ENCODE peak calls at places on chromosomes 12 and 14, in eight cellular contexts. U is psoas muscle, I is PC-9, O is left ventricle myocardium inferior, W is heart right ventricle, N is ascending aorta, Z is AG04450, C is A549. A is an unnamed sample.

GRCh38 chr14:89428556-89429196 is 11.6 kb upstream of the FOXN3 start:
- DNase-seq in U (peak), I (no peak), O (no peak), W (no peak), N (no peak), Z (no peak), C (no peak), A (no peak)

GRCh38 chr14:56216631-56217379 is 98.6 kb downstream of the PELI2 start:
- DNase-seq in U (peak), I (no peak), O (peak), W (peak), N (no peak), Z (no peak), C (no peak), A (no peak)

GRCh38 chr12:100927825-100928224 is 133.2 kb downstream of the ANO4 start:
- DNase-seq in U (no peak), I (no peak), O (no peak), W (no peak), N (no peak), Z (peak), C (no peak), A (no peak)

GRCh38 chr12:49763006-49763591 is 21.7 kb downstream of the TMBIM6 start:
- DNase-seq in U (peak), I (no peak), O (peak), W (peak), N (peak), Z (no peak), C (peak), A (no peak)

GRCh38 chr12:92295523-92295922 is 149.9 kb upstream of the BTG1 start:
- DNase-seq in U (no peak), I (no peak), O (no peak), W (no peak), N (no peak), Z (peak), C (peak), A (no peak)

GRCh38 chr14:100857923-100858837 is 32.3 kb downstream of the MEG3 start:
- DNase-seq in U (no peak), I (no peak), O (peak), W (no peak), N (no peak), Z (no peak), C (no peak), A (no peak)

GRCh38 chr12:68939500-68939899 is 6.5 kb upstream of the CPM start:
- DNase-seq in U (no peak), I (no peak), O (no peak), W (no peak), N (no peak), Z (no peak), C (no peak), A (no peak)

GRCh38 chr14:62213516-62213915 is 451.3 kb downstream of the SNAPC1 start:
- DNase-seq in U (no peak), I (no peak), O (no peak), W (no peak), N (no peak), Z (peak), C (no peak), A (no peak)

GRCh38 chr12:99959549-99960170 is 25.1 kb downstream of the ANKS1B start:
- DNase-seq in U (no peak), I (peak), O (no peak), W (no peak), N (no peak), Z (no peak), C (peak), A (peak)

GRCh38 chr14:27050195-27050594 is 452.4 kb upstream of the NOVA1 start:
- DNase-seq in U (no peak), I (no peak), O (no peak), W (no peak), N (no peak), Z (no peak), C (no peak), A (no peak)

GRCh38 chr12:82723093-82723492 is 36.4 kb downstream of the TMTC2 start:
- DNase-seq in U (no peak), I (no peak), O (no peak), W (no peak), N (no peak), Z (no peak), C (no peak), A (no peak)

GRCh38 chr12:107594995-107595394 is 90.6 kb upstream of the PWP1 start:
- DNase-seq in U (no peak), I (no peak), O (no peak), W (no peak), N (no peak), Z (no peak), C (no peak), A (no peak)

GRCh38 chr12:11446372-11446771 is 51.0 kb upstream of the PRB2 start:
- DNase-seq in U (no peak), I (no peak), O (no peak), W (no peak), N (no peak), Z (no peak), C (no peak), A (no peak)

GRCh38 chr14:75578786-75579781 is 664 bp downstream of the FLVCR2 start:
- DNase-seq in U (peak), I (peak), O (no peak), W (peak), N (no peak), Z (no peak), C (peak), A (no peak)

GRCh38 chr12:105841880-105842279 is 296.9 kb downstream of the NUAK1 start:
- DNase-seq in U (no peak), I (no peak), O (no peak), W (no peak), N (no peak), Z (no peak), C (no peak), A (no peak)

GRCh38 chr12:90280564-90281058 is 572.0 kb upstream of the ATP2B1 start:
- DNase-seq in U (no peak), I (no peak), O (no peak), W (no peak), N (no peak), Z (no peak), C (no peak), A (no peak)

GRCh38 chr14:98173291-98173690 is 1098.7 kb downstream of the BCL11B start:
- DNase-seq in U (no peak), I (no peak), O (no peak), W (no peak), N (no peak), Z (no peak), C (no peak), A (no peak)

GRCh38 chr12:127214196-127214595 is 1052.8 kb upstream of the TMEM132C start:
- DNase-seq in U (no peak), I (no peak), O (no peak), W (no peak), N (no peak), Z (no peak), C (no peak), A (no peak)

GRCh38 chr14:75742867-75743266 is 81.8 kb downstream of the TTLL5 start:
- DNase-seq in U (no peak), I (no peak), O (no peak), W (no peak), N (no peak), Z (no peak), C (no peak), A (no peak)

GRCh38 chr12:127383281-127383680 is 883.7 kb upstream of the TMEM132C start:
- DNase-seq in U (no peak), I (no peak), O (no peak), W (no peak), N (no peak), Z (no peak), C (peak), A (no peak)

GRCh38 chr12:76878045-76878898 is 547 bp downstream of the CSRP2 start:
- DNase-seq in U (peak), I (no peak), O (no peak), W (peak), N (no peak), Z (no peak), C (peak), A (no peak)

GRCh38 chr12:93113317-93114006 is 184.4 kb upstream of the EEA1 start:
- DNase-seq in U (no peak), I (no peak), O (peak), W (no peak), N (no peak), Z (no peak), C (no peak), A (no peak)

GRCh38 chr14:74491952-74492351 is 1.2 kb downstream of the NPC2 start:
- DNase-seq in U (no peak), I (peak), O (no peak), W (no peak), N (no peak), Z (no peak), C (peak), A (no peak)

GRCh38 chr12:43789941-43790340 is 16.2 kb downstream of the TWF1 start:
- DNase-seq in U (no peak), I (no peak), O (no peak), W (no peak), N (no peak), Z (no peak), C (no peak), A (no peak)

GRCh38 chr14:104554608-104555401 is 24.8 kb upstream of the C14orf180 start:
- DNase-seq in U (peak), I (no peak), O (peak), W (peak), N (no peak), Z (no peak), C (no peak), A (no peak)

GRCh38 chr14:68658029-68658509 is 134.8 kb downstream of the ZFP36L1 start:
- DNase-seq in U (no peak), I (no peak), O (no peak), W (no peak), N (no peak), Z (no peak), C (no peak), A (no peak)

GRCh38 chr12:6569312-6569711 is 1.2 kb upstream of the NOP2 start:
- DNase-seq in U (no peak), I (peak), O (no peak), W (no peak), N (no peak), Z (no peak), C (no peak), A (no peak)

GRCh38 chr12:59843260-59843843 is 247.5 kb downstream of the SLC16A7 start:
- DNase-seq in U (no peak), I (no peak), O (no peak), W (no peak), N (no peak), Z (no peak), C (no peak), A (no peak)

GRCh38 chr12:49054524-49054923 is 6.1 kb downstream of the KMT2D start:
- DNase-seq in U (no peak), I (no peak), O (no peak), W (no peak), N (no peak), Z (no peak), C (no peak), A (no peak)

GRCh38 chr12:89874146-89874545 is 165.5 kb upstream of the ATP2B1 start:
- DNase-seq in U (no peak), I (no peak), O (peak), W (no peak), N (no peak), Z (no peak), C (no peak), A (no peak)

GRCh38 chr12:108368089-108368488 is 29.0 kb upstream of the CMKLR1 start:
- DNase-seq in U (no peak), I (no peak), O (no peak), W (no peak), N (no peak), Z (no peak), C (no peak), A (no peak)

GRCh38 chr12:95473947-95474817 is at the start of gene METAP2:
- DNase-seq in U (peak), I (peak), O (peak), W (peak), N (peak), Z (peak), C (peak), A (peak)

GRCh38 chr14:51004352-51004800 is 60.1 kb upstream of the PYGL start:
- DNase-seq in U (peak), I (no peak), O (no peak), W (no peak), N (no peak), Z (no peak), C (peak), A (no peak)

GRCh38 chr14:101110729-101111619 is 207.5 kb upstream of the RTL1 start:
- DNase-seq in U (peak), I (no peak), O (no peak), W (no peak), N (no peak), Z (no peak), C (peak), A (no peak)

GRCh38 chr12:86006727-86007126 is 132.6 kb downstream of the NTS start:
- DNase-seq in U (no peak), I (no peak), O (no peak), W (no peak), N (no peak), Z (no peak), C (no peak), A (no peak)

GRCh38 chr12:56338643-56339422 is at the start of gene IL23A:
- DNase-seq in U (no peak), I (peak), O (no peak), W (no peak), N (no peak), Z (no peak), C (no peak), A (no peak)

GRCh38 chr12:43501705-43502104 is 50.3 kb downstream of the ADAMTS20 start:
- DNase-seq in U (no peak), I (no peak), O (no peak), W (no peak), N (no peak), Z (peak), C (peak), A (no peak)

GRCh38 chr12:72618764-72619163 is 346.6 kb downstream of the TRHDE start:
- DNase-seq in U (no peak), I (no peak), O (no peak), W (no peak), N (no peak), Z (no peak), C (no peak), A (no peak)

GRCh38 chr14:62897057-62897456 is 148.2 kb downstream of the KCNH5 start:
- DNase-seq in U (no peak), I (no peak), O (no peak), W (no peak), N (no peak), Z (no peak), C (no peak), A (no peak)

GRCh38 chr12:17949558-17950141 is 140.3 kb downstream of the RERGL start:
- DNase-seq in U (no peak), I (no peak), O (no peak), W (no peak), N (no peak), Z (no peak), C (no peak), A (no peak)

GRCh38 chr12:17950898-17951297 is 139.1 kb downstream of the RERGL start:
- DNase-seq in U (no peak), I (no peak), O (no peak), W (no peak), N (no peak), Z (no peak), C (no peak), A (no peak)

GRCh38 chr12:17954788-17955187 is 135.2 kb downstream of the RERGL start:
- DNase-seq in U (no peak), I (no peak), O (no peak), W (no peak), N (no peak), Z (no peak), C (peak), A (no peak)
- H3K27ac ChIP-seq in U (no peak), I (no peak), O (no peak), W (no peak), N (no peak), Z (no peak), C (no peak), A (no peak)

GRCh38 chr14:38848243-38848642 is 254.8 kb downstream of the SEC23A start:
- DNase-seq in U (no peak), I (no peak), O (no peak), W (no peak), N (no peak), Z (no peak), C (no peak), A (no peak)
- H3K27ac ChIP-seq in U (no peak), I (no peak), O (no peak), W (no peak), N (no peak), Z (no peak), C (no peak), A (no peak)

GRCh38 chr14:24262821-24263733 is at the start of gene TGM1:
- DNase-seq in U (no peak), I (no peak), O (no peak), W (no peak), N (no peak), Z (no peak), C (no peak), A (no peak)
- H3K27ac ChIP-seq in U (no peak), I (no peak), O (no peak), W (no peak), N (no peak), Z (no peak), C (no peak), A (no peak)

DNA sequence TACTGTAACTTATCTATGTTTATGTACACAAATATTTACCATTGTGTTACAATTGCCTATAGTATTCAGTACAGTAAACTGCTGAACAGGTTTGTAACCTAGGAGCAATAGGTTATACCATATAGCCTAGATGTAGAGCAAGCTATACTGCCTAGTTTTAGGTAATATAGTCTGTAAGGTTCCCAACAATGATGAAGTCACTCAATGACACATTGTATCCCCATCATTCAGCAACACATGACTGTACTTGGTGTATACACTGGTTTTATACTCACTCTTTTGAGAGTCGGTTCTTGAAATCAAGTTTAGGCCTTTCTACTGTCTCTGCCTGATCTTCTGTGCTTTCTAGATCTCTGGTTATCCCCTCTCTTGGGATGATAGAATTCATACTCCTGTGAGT is 5.5 kb downstream of the RNASE1 start:
- DNase-seq in U (no peak), I (no peak), O (no peak), W (no peak), N (no peak), Z (no peak), C (no peak), A (no peak)
- H3K27ac ChIP-seq in U (no peak), I (no peak), O (peak), W (peak), N (no peak), Z (no peak), C (no peak), A (no peak)

GRCh38 chr14:34081126-34081575 is 130.3 kb upstream of the EGLN3 start:
- DNase-seq in U (no peak), I (no peak), O (no peak), W (no peak), N (no peak), Z (no peak), C (no peak), A (no peak)
- H3K27ac ChIP-seq in U (peak), I (peak), O (peak), W (peak), N (no peak), Z (no peak), C (peak), A (peak)

GRCh38 chr14:23428686-23429495 is 6.6 kb downstream of the MYH7 start:
- DNase-seq in U (no peak), I (no peak), O (no peak), W (peak), N (no peak), Z (no peak), C (no peak), A (no peak)
- H3K27ac ChIP-seq in U (no peak), I (no peak), O (no peak), W (peak), N (no peak), Z (no peak), C (no peak), A (no peak)

DNA sequence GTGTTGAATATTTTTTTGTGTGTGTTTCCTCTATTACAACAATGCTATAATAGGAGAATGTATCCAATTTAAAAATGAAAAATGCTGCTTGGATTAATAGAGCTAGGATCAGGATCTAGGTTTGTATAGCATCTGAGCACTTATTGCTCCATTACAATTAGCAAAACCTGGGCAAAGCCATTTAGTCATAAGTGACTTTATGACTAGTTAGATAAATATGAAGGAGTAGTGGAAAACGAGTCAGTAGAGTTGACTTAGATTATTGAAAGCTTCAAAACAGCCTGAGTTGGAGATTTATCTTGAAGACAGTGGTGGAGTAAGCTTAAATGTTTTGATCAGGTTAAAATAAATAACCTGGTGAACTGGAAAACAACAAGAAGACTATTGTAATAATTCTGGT is 2.8 kb downstream of the MED21 start:
- DNase-seq in U (no peak), I (no peak), O (no peak), W (no peak), N (no peak), Z (no peak), C (no peak), A (no peak)
- H3K27ac ChIP-seq in U (no peak), I (no peak), O (no peak), W (no peak), N (no peak), Z (no peak), C (no peak), A (no peak)

GRCh38 chr14:23430016-23430732 is 5.3 kb downstream of the MYH7 start:
- DNase-seq in U (no peak), I (no peak), O (no peak), W (peak), N (no peak), Z (no peak), C (no peak), A (no peak)
- H3K27ac ChIP-seq in U (no peak), I (no peak), O (no peak), W (peak), N (no peak), Z (no peak), C (no peak), A (no peak)